ENCODE peak calls at places on chromosomes 12 and 14, in six cellular contexts. D is Panc1, A is fibroblast of mammary gland, N is choroid plexus epithelial cell, W is HFFc6, U is Calu3. X is an unnamed sample.

GRCh38 chr12:107487011-107487680 is 198.5 kb upstream of the PWP1 start:
- DNase-seq in A (no peak), U (no peak), W (no peak), D (no peak), N (no peak), X (no peak)

GRCh38 chr14:61493239-61493638 is 171.9 kb downstream of the PRKCH start:
- DNase-seq in U (no peak), N (peak), W (peak), D (no peak), A (peak), X (no peak)

GRCh38 chr12:123421314-123421713 is 15.2 kb downstream of the RILPL2 start:
- DNase-seq in N (no peak), A (no peak), D (no peak), U (no peak), W (no peak), X (no peak)

GRCh38 chr14:105838591-105839424 is 312.4 kb downstream of the TMEM121 start:
- DNase-seq in D (no peak), A (no peak), W (no peak), N (no peak), U (no peak), X (no peak)

GRCh38 chr12:89707992-89708792 is 446 bp downstream of the ATP2B1 start:
- DNase-seq in U (peak), D (no peak), A (no peak), W (no peak), N (peak), X (peak)

GRCh38 chr14:67971627-67972625 is 152.3 kb downstream of the RAD51B start:
- DNase-seq in N (no peak), U (no peak), D (peak), A (peak), W (peak), X (no peak)

GRCh38 chr14:34338056-34338455 is 124.0 kb downstream of the SPTSSA start:
- DNase-seq in N (no peak), U (no peak), W (no peak), A (no peak), D (no peak), X (no peak)

GRCh38 chr14:97791906-97792305 is 994.7 kb downstream of the VRK1 start:
- DNase-seq in A (no peak), U (no peak), W (no peak), N (no peak), D (no peak), X (no peak)

GRCh38 chr14:103545219-103545914 is 16.4 kb downstream of the TRMT61A start:
- DNase-seq in N (no peak), A (no peak), D (no peak), W (no peak), U (no peak), X (peak)

GRCh38 chr14:61602733-61603077 is 92.6 kb upstream of the HIF1A start:
- DNase-seq in N (no peak), U (peak), D (no peak), W (no peak), A (no peak), X (no peak)

GRCh38 chr14:52012635-52013034 is 23.3 kb downstream of the RTRAF start:
- DNase-seq in U (no peak), D (no peak), W (no peak), A (peak), N (peak), X (no peak)

GRCh38 chr14:78498062-78498595 is 328.0 kb downstream of the NRXN3 start:
- DNase-seq in U (no peak), N (no peak), D (no peak), A (no peak), W (no peak), X (no peak)

GRCh38 chr12:118582863-118583262 is 206.5 kb downstream of the SUDS3 start:
- DNase-seq in W (no peak), A (no peak), N (no peak), U (no peak), D (no peak), X (no peak)

GRCh38 chr12:105341010-105341409 is 10.5 kb downstream of the C12orf75 start:
- DNase-seq in A (peak), N (peak), U (no peak), W (no peak), D (no peak), X (no peak)

GRCh38 chr14:54529811-54530210 is 20.1 kb downstream of the CGRRF1 start:
- DNase-seq in N (peak), U (no peak), W (peak), A (peak), D (no peak), X (no peak)

GRCh38 chr12:88578821-88579518 is 1.3 kb downstream of the KITLG start:
- DNase-seq in A (peak), W (peak), U (peak), D (no peak), N (peak), X (no peak)

GRCh38 chr14:60164717-60165546 is at the start of gene DHRS7:
- DNase-seq in A (peak), U (peak), W (peak), D (peak), N (peak), X (peak)
- TF ChIP-seq CTCF in A (peak), U (no peak), W (peak), D (peak), N (peak), X (peak)

GRCh38 chr12:3262466-3262865 is 185.3 kb downstream of the TSPAN9 start:
- DNase-seq in A (no peak), W (no peak), N (no peak), D (no peak), U (no peak), X (no peak)

GRCh38 chr12:3263939-3264699 is 186.9 kb downstream of the TSPAN9 start:
- DNase-seq in N (no peak), W (no peak), A (no peak), U (no peak), D (no peak), X (no peak)

GRCh38 chr12:3263282-3263681 is 186.1 kb downstream of the TSPAN9 start:
- DNase-seq in A (no peak), W (no peak), N (no peak), U (no peak), D (no peak), X (no peak)

GRCh38 chr12:3259976-3260375 is 182.8 kb downstream of the TSPAN9 start:
- DNase-seq in N (no peak), U (no peak), A (no peak), W (no peak), D (no peak), X (no peak)

GRCh38 chr12:3261782-3262359 is 184.7 kb downstream of the TSPAN9 start:
- DNase-seq in D (no peak), N (peak), U (no peak), W (no peak), A (peak), X (no peak)
- TF ChIP-seq CTCF in D (no peak), N (peak), U (no peak), W (peak), A (peak), X (peak)

GRCh38 chr14:76081642-76082041 is 70.1 kb upstream of the GPATCH2L start:
- DNase-seq in U (no peak), N (no peak), D (no peak), A (no peak), W (no peak), X (no peak)

GRCh38 chr14:76080009-76080408 is 71.7 kb upstream of the GPATCH2L start:
- DNase-seq in W (no peak), N (no peak), A (no peak), D (no peak), U (no peak), X (no peak)

GRCh38 chr14:76080471-76080870 is 71.3 kb upstream of the GPATCH2L start:
- DNase-seq in A (no peak), D (no peak), U (no peak), W (no peak), N (no peak), X (no peak)

GRCh38 chr14:76077340-76077739 is 74.4 kb upstream of the GPATCH2L start:
- DNase-seq in A (no peak), N (no peak), U (no peak), D (no peak), W (no peak), X (no peak)

GRCh38 chr14:76078501-76078900 is 73.2 kb upstream of the GPATCH2L start:
- DNase-seq in D (no peak), W (no peak), N (no peak), A (no peak), U (no peak), X (no peak)
- TF ChIP-seq CTCF in D (no peak), W (no peak), N (no peak), A (no peak), U (no peak), X (no peak)

GRCh38 chr12:12349711-12350665 is at the start of gene MANSC1:
- DNase-seq in U (peak), A (peak), W (no peak), N (peak), D (no peak), X (no peak)
- TF ChIP-seq CTCF in U (peak), A (no peak), W (peak), N (peak), D (peak), X (peak)

GRCh38 chr14:74302160-74302628 is 540 bp downstream of the ABCD4 start:
- DNase-seq in D (no peak), A (peak), U (peak), N (peak), W (peak), X (no peak)
- TF ChIP-seq CTCF in D (no peak), A (peak), U (no peak), N (peak), W (peak), X (peak)

X was measured in chondrocyte.